ENCODE peak calls at places on chromosomes 6 and 20, in seven cellular contexts. B is fibroblast of the conjunctiva; H is endothelial cell; C is A673; V is activated CD4-positive, alpha-beta memory T cell treated with anti-CD3 and anti-CD28 coated beads, Interleukin-2, amount 10 ng/mL, durations not matched to agents 7 days and 5 days; D is RWPE1; U is GM13976. E is an unnamed sample.
A peak's percentile ranks its signal among the peaks of the same experiment; 100 is the strongest.

GRCh38 chr20:2101057-2101934 is at the start of gene STK35:
- DNase-seq in U (peak; percentile 86), D (peak; percentile 89), C (peak; percentile 71), V (peak; percentile 70), H (peak; percentile 57), B (no peak), E (no peak)

GRCh38 chr6:132830236-132830799 is 15.9 kb downstream of the RPS12 start:
- DNase-seq in C (peak; percentile 64), H (no peak), D (no peak), V (no peak), B (no peak), U (no peak), E (no peak)

GRCh38 chr20:38726849-38727601 is 2.7 kb downstream of the SLC32A1 start:
- DNase-seq in B (no peak), C (peak; percentile 74), H (peak; percentile 94), V (peak; percentile 61), U (peak; percentile 81), D (no peak), E (no peak)

GRCh38 chr6:80640176-80640575 is 533.7 kb downstream of the BCKDHB start:
- DNase-seq in U (no peak), D (no peak), V (no peak), C (no peak), H (no peak), B (no peak), E (no peak)

GRCh38 chr6:816510-817084 is 123.7 kb upstream of the EXOC2 start:
- DNase-seq in B (no peak), C (no peak), U (no peak), D (no peak), H (no peak), V (peak; percentile 22), E (peak; percentile 50)

GRCh38 chr6:33050013-33050800 is 23.2 kb downstream of the HLA-DPA1 start:
- DNase-seq in V (no peak), H (no peak), U (no peak), B (no peak), C (no peak), D (no peak), E (no peak)

GRCh38 chr6:10300071-10300470 is 114.8 kb downstream of the TFAP2A start:
- DNase-seq in D (peak; percentile 40), H (no peak), B (no peak), C (no peak), U (no peak), V (no peak), E (no peak)

GRCh38 chr6:14478396-14479225 is 361.0 kb downstream of the CD83 start:
- DNase-seq in C (no peak), B (no peak), H (no peak), U (no peak), V (no peak), D (no peak), E (no peak)

GRCh38 chr6:13278991-13279390 is 49.3 kb downstream of the TBC1D7 start:
- DNase-seq in U (no peak), H (no peak), V (no peak), C (peak; percentile 46), B (peak; percentile 73), D (no peak), E (no peak)

GRCh38 chr6:94254689-94255088 is 835.3 kb upstream of the EPHA7 start:
- DNase-seq in B (no peak), H (no peak), U (no peak), V (no peak), C (peak; percentile 33), D (no peak), E (no peak)

GRCh38 chr20:47319517-47320252 is 36.8 kb downstream of the ZMYND8 start:
- DNase-seq in C (peak; percentile 48), H (peak; percentile 52), B (no peak), V (no peak), U (no peak), D (peak; percentile 89), E (no peak)

GRCh38 chr20:2751347-2751867 is 49.0 kb downstream of the CPXM1 start:
- DNase-seq in B (no peak), C (no peak), V (no peak), U (no peak), D (no peak), H (no peak), E (no peak)

GRCh38 chr20:9258891-9259290 is 190.0 kb downstream of the PLCB4 start:
- DNase-seq in D (no peak), H (no peak), C (no peak), U (no peak), V (no peak), B (no peak), E (no peak)

GRCh38 chr20:23180451-23180921 is 94.4 kb upstream of the CD93 start:
- DNase-seq in C (no peak), U (no peak), V (no peak), B (no peak), H (no peak), D (no peak), E (no peak)

GRCh38 chr6:30647802-30648460 is 998 bp downstream of the C6orf136 start:
- DNase-seq in B (peak; percentile 16), D (no peak), C (peak; percentile 83), H (no peak), U (no peak), V (no peak), E (no peak)

GRCh38 chr6:162058281-162058875 is 669.2 kb downstream of the PRKN start:
- DNase-seq in C (no peak), D (peak; percentile 19), B (no peak), V (no peak), U (no peak), H (no peak), E (no peak)

GRCh38 chr20:15091417-15092017 is 754.1 kb upstream of the FLRT3 start:
- DNase-seq in B (no peak), C (no peak), H (no peak), V (no peak), U (no peak), D (no peak), E (no peak)

GRCh38 chr6:128271011-128271410 is 249.4 kb downstream of the PTPRK start:
- DNase-seq in D (no peak), V (no peak), C (no peak), B (no peak), H (no peak), U (no peak), E (no peak)

GRCh38 chr6:50353603-50354002 is 303.9 kb upstream of the DEFB112 start:
- DNase-seq in D (no peak), U (no peak), B (no peak), H (no peak), C (peak; percentile 6), V (no peak), E (no peak)

GRCh38 chr20:19351542-19351941 is 139.1 kb downstream of the SLC24A3 start:
- DNase-seq in B (no peak), U (no peak), C (no peak), D (no peak), V (no peak), H (no peak), E (no peak)

GRCh38 chr6:151330130-151330715 is 61.1 kb downstream of the ZBTB2 start:
- DNase-seq in H (no peak), V (no peak), U (no peak), C (peak; percentile 78), B (peak; percentile 90), D (no peak), E (no peak)

GRCh38 chr6:33731035-33731434 is 15.7 kb downstream of the IP6K3 start:
- DNase-seq in V (no peak), B (no peak), U (no peak), H (no peak), C (no peak), D (no peak), E (no peak)

GRCh38 chr20:52457826-52458225 is 266.2 kb upstream of the ZFP64 start:
- DNase-seq in U (no peak), V (no peak), D (no peak), C (no peak), B (no peak), H (no peak), E (no peak)

GRCh38 chr20:50675671-50676376 is 15.5 kb downstream of the RIPOR3 start:
- DNase-seq in B (no peak), C (no peak), D (no peak), H (no peak), U (no peak), V (no peak), E (no peak)

GRCh38 chr6:137043710-137044365 is 927 bp downstream of the IL20RA start:
- DNase-seq in C (peak; percentile 44), H (peak; percentile 27), U (peak; percentile 48), D (peak; percentile 38), B (no peak), V (no peak), E (no peak)